ENCODE peak calls at places on chromosomes 7 and 10, in ten cellular contexts. B is uterus; W is AG09309; K is stimulated activated CD8-positive, alpha-beta memory T cell treated with anti-CD3 and anti-CD28 coated beads, Interleukin-15, amount 100 ng/mL, for 24 hours; E is OCI-M1; P is neuronal stem cell; Z is heart left ventricle; X is fibroblast of the aortic adventitia; F is skeletal muscle cell; M is RPMI7951. H is an unnamed sample.
A peak's percentile ranks its signal among the peaks of the same experiment; 100 is the strongest.

GRCh38 chr10:93319855-93320254 is 162.3 kb downstream of the MYOF start:
- DNase-seq in K (no peak), P (no peak), Z (no peak), F (no peak), E (no peak), M (no peak), X (peak; percentile 38), W (no peak), B (peak; percentile 19), H (no peak)

GRCh38 chr10:96858706-96859050 is 26.6 kb downstream of the LCOR start:
- DNase-seq in P (no peak), Z (no peak), E (no peak), W (no peak), M (no peak), B (no peak), K (no peak), F (no peak), X (no peak), H (no peak)

GRCh38 chr7:12327922-12328321 is 75.7 kb downstream of the VWDE start:
- DNase-seq in Z (no peak), B (no peak), W (no peak), E (no peak), X (no peak), M (no peak), P (no peak), K (no peak), F (no peak), H (no peak)

GRCh38 chr7:12490105-12490688 is 80.3 kb upstream of the SCIN start:
- DNase-seq in X (peak; percentile 37), M (peak; percentile 11), K (no peak), P (no peak), Z (no peak), B (no peak), E (peak; percentile 50), F (no peak), W (no peak), H (peak; percentile 41)

GRCh38 chr10:94760586-94761178 is 1.8 kb upstream of the CYP2C19 start:
- DNase-seq in X (no peak), M (no peak), W (no peak), K (no peak), F (no peak), P (no peak), E (no peak), Z (no peak), B (no peak), H (no peak)

GRCh38 chr10:46069771-46070463 is 23.8 kb upstream of the MSMB start:
- DNase-seq in P (no peak), E (no peak), W (no peak), B (no peak), F (no peak), M (no peak), Z (no peak), K (no peak), X (no peak), H (no peak)

GRCh38 chr10:114100848-114101741 is 57.4 kb downstream of the ADRB1 start:
- DNase-seq in K (no peak), X (peak; percentile 33), W (no peak), M (peak; percentile 64), F (no peak), E (peak; percentile 48), Z (peak; percentile 61), B (peak; percentile 26), P (no peak), H (peak; percentile 42)

GRCh38 chr7:55827577-55827976 is 35.0 kb downstream of the SEPTIN14 start:
- DNase-seq in F (no peak), M (no peak), P (no peak), Z (no peak), B (no peak), X (no peak), K (no peak), E (no peak), W (no peak), H (no peak)

GRCh38 chr10:97475936-97476594 is 22.2 kb downstream of the MMS19 start:
- DNase-seq in X (peak; percentile 90), B (no peak), Z (no peak), P (no peak), F (peak; percentile 72), W (peak; percentile 66), E (no peak), K (no peak), M (no peak), H (peak; percentile 92)

GRCh38 chr7:88328787-88329186 is 22.1 kb upstream of the STEAP4 start:
- DNase-seq in P (no peak), M (no peak), Z (no peak), X (no peak), W (no peak), E (peak; percentile 23), K (no peak), B (no peak), F (no peak), H (no peak)

GRCh38 chr7:53521638-53522184 is 486.3 kb downstream of the POM121L12 start:
- DNase-seq in M (no peak), F (no peak), K (no peak), Z (no peak), X (no peak), P (no peak), E (no peak), W (no peak), B (no peak), H (no peak)

GRCh38 chr7:139777304-139777890 is 401 bp downstream of the HIPK2 start:
- DNase-seq in X (no peak), P (peak; percentile 39), F (no peak), K (no peak), Z (peak; percentile 50), M (peak; percentile 33), W (no peak), B (peak; percentile 48), E (peak; percentile 8), H (no peak)

GRCh38 chr7:11266101-11266500 is 292.4 kb downstream of the PHF14 start:
- DNase-seq in X (no peak), P (no peak), K (no peak), E (no peak), W (no peak), F (no peak), B (no peak), M (no peak), Z (no peak), H (no peak)

GRCh38 chr7:155256761-155257481 is 40.8 kb upstream of the INSIG1 start:
- DNase-seq in E (no peak), K (no peak), W (no peak), X (peak; percentile 27), Z (no peak), B (no peak), F (no peak), P (no peak), M (peak; percentile 76), H (no peak)

GRCh38 chr10:105274671-105275070 is 633.6 kb downstream of the SORCS3 start:
- DNase-seq in M (no peak), Z (no peak), E (no peak), K (no peak), P (no peak), B (no peak), W (no peak), X (no peak), F (no peak), H (no peak)

GRCh38 chr7:92115821-92116220 is 18.5 kb downstream of the CYP51A1 start:
- DNase-seq in E (no peak), P (no peak), W (no peak), F (no peak), K (no peak), B (no peak), M (no peak), Z (no peak), X (no peak), H (no peak)

GRCh38 chr10:33193057-33193866 is 141.2 kb downstream of the NRP1 start:
- DNase-seq in P (peak; percentile 57), F (peak; percentile 68), W (peak; percentile 80), Z (peak; percentile 86), B (peak; percentile 81), E (peak; percentile 89), X (peak; percentile 93), M (peak; percentile 86), K (peak; percentile 37), H (peak; percentile 93)

GRCh38 chr10:104273291-104273690 is 4.3 kb downstream of the GSTO2 start:
- DNase-seq in P (no peak), X (peak; percentile 41), E (no peak), Z (no peak), K (no peak), B (no peak), M (no peak), F (no peak), W (no peak), H (no peak)

GRCh38 chr7:80449841-80450240 is 62.0 kb downstream of the GNAT3 start:
- DNase-seq in K (no peak), P (no peak), M (no peak), B (no peak), E (no peak), X (no peak), W (no peak), Z (no peak), F (no peak), H (no peak)

GRCh38 chr10:104231784-104232612 is at the start of gene CFAP43:
- DNase-seq in X (peak; percentile 93), Z (peak; percentile 98), B (peak; percentile 98), M (peak; percentile 92), F (peak; percentile 82), P (peak; percentile 91), E (peak; percentile 98), W (peak; percentile 68), K (peak; percentile 98), H (peak; percentile 95)

GRCh38 chr10:71429929-71430328 is 33.2 kb downstream of the CDH23 start:
- DNase-seq in B (no peak), P (no peak), X (no peak), W (no peak), Z (no peak), F (no peak), K (no peak), M (no peak), E (no peak), H (no peak)

GRCh38 chr7:17123020-17123419 is 175.4 kb upstream of the AHR start:
- DNase-seq in P (no peak), K (no peak), X (peak; percentile 85), M (peak; percentile 56), E (peak; percentile 58), B (no peak), Z (no peak), F (peak; percentile 84), W (peak; percentile 82), H (peak; percentile 91)

GRCh38 chr10:85124592-85124991 is 796.2 kb downstream of the CCSER2 start:
- DNase-seq in Z (no peak), P (no peak), F (no peak), X (no peak), W (no peak), K (no peak), M (no peak), B (no peak), E (no peak), H (no peak)

GRCh38 chr7:131212114-131212513 is 115.6 kb upstream of the MKLN1 start:
- DNase-seq in W (no peak), X (peak; percentile 33), M (no peak), F (no peak), Z (no peak), E (no peak), P (peak; percentile 20), K (no peak), B (no peak), H (peak; percentile 54)

GRCh38 chr10:62045765-62046521 is 144.4 kb downstream of the ARID5B start:
- DNase-seq in B (no peak), M (peak; percentile 91), E (peak; percentile 84), Z (no peak), K (no peak), W (peak; percentile 91), X (peak; percentile 91), P (peak; percentile 24), F (peak; percentile 91), H (peak; percentile 94)

H was measured in fibroblast of pulmonary artery.